ENCODE peak calls at places on chromosomes 2 and 18, in five cellular contexts. M is stomach, Z is transverse colon, H is gastrocnemius medialis, F is ovary. E is an unnamed sample.

GRCh38 chr2:46067501-46068292 is 229.5 kb upstream of the EPAS1 start:
- DNase-seq in F (no peak), M (no peak), H (no peak), Z (no peak), E (no peak)

GRCh38 chr2:98554116-98554861 is 54.0 kb downstream of the COA5 start:
- DNase-seq in H (no peak), Z (no peak), M (no peak), F (no peak), E (no peak)

GRCh38 chr2:105597831-105598293 is 146.8 kb upstream of the NCK2 start:
- DNase-seq in Z (no peak), F (no peak), H (no peak), M (no peak), E (no peak)

GRCh38 chr2:240833724-240834285 is 13.8 kb upstream of the KIF1A start:
- DNase-seq in Z (no peak), M (no peak), F (no peak), H (no peak), E (no peak)

GRCh38 chr2:229164545-229165249 is 106.4 kb downstream of the PID1 start:
- DNase-seq in Z (peak; percentile 27), H (no peak), F (no peak), M (no peak), E (no peak)

GRCh38 chr2:11099122-11100065 is 55.9 kb upstream of the SLC66A3 start:
- DNase-seq in F (no peak), Z (no peak), M (no peak), H (no peak), E (peak; percentile 27)

GRCh38 chr18:5977022-5977421 is 81.7 kb upstream of the TMEM200C start:
- DNase-seq in F (no peak), M (no peak), Z (no peak), H (no peak), E (peak; percentile 72)

GRCh38 chr2:134504586-134505336 is 214.0 kb downstream of the TMEM163 start:
- DNase-seq in M (no peak), F (no peak), H (no peak), Z (no peak), E (no peak)

GRCh38 chr18:48363167-48363566 is 46.0 kb downstream of the ZBTB7C start:
- DNase-seq in F (no peak), M (no peak), Z (no peak), H (no peak), E (peak; percentile 14)

GRCh38 chr2:26178746-26179436 is 6.0 kb downstream of the GAREM2 start:
- DNase-seq in Z (peak; percentile 56), M (peak; percentile 50), H (no peak), F (peak; percentile 61), E (no peak)

GRCh38 chr2:25491966-25492532 is 150.3 kb upstream of the DNMT3A start:
- DNase-seq in M (no peak), Z (no peak), H (no peak), F (no peak), E (no peak)

DNA sequence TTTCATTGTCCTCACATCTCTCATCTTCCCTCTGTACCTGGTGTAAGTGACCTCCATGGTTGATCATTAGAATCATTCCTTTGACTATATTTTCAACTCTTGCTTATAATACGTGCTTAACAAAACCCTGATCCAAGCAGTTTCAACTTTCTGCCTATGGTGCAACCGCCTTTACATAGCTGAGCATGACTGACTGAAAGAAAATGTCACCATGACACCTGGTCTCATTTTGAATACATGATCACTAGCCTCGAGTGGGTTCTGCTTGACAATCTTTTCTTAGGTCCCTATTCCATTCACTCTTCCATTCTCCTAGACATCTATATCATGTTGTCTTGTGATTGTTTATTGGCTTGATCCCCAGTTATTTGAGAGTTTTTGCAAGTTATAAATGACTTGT is 78.9 kb upstream of the STAM2 start:
- DNase-seq in F (no peak), H (no peak), Z (no peak), M (no peak), E (no peak)
- H3K4me1 ChIP-seq in F (no peaks in the 10 kb centered on the region), H (no peaks in the 10 kb centered on the region), Z (no peaks in the 10 kb centered on the region), M (no peaks in the 10 kb centered on the region), E (no peaks in the 10 kb centered on the region)

DNA sequence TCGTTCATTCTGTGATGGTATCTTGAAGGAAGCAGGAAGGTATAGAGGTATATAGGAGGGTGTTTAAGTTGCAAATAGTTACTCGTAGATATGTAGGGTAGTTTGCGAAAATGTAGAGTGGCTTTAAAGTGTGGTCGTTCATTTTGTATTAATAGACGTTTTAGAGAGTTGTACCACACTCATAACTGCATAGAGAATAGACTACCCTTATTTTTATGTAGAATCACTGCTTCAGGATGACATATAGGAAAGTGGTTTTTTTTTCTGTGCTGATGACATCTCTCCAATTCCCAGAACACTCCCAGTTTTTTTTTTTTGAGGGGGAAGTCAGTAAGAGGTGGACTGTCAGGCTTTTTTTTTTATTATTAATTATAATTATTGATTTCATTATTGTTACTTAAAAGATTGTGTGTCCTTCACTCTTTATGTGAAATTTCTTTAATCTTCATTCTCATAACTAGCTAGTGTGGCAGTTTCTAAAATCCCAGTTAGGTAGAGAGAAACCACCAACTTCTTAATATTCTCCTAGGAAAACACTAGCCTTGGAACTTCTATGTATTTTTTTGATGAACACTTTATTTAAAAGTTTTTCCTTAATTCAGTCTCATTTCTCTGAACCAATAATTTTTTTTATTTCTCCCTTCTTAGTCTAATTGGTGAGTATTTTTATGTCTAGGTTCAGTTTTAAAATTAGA is 1.5 kb downstream of the ACTR3 start:
- DNase-seq in Z (no peak), M (no peak), H (no peak), F (no peak), E (no peak)
- H3K4me3 ChIP-seq in Z (peak overlapping the region; percentile 96), M (peak overlapping the region; percentile 87), H (peak overlapping the region; percentile 84), F (peak overlapping the region; percentile 76), E (peak overlapping the region; percentile 95)

GRCh38 chr2:70556608-70557007 is 3.0 kb upstream of the TGFA start:
- DNase-seq in H (no peak), F (no peak), M (no peak), Z (no peak), E (no peak)

GRCh38 chr2:70553334-70553583 is 367 bp downstream of the TGFA start:
- DNase-seq in F (no peak), M (peak; percentile 62), Z (peak; percentile 62), H (no peak), E (no peak)

GRCh38 chr2:70552501-70553333 is 909 bp downstream of the TGFA start:
- DNase-seq in H (no peak), M (peak; percentile 35), Z (peak; percentile 41), F (no peak), E (no peak)

GRCh38 chr2:70553584-70554337 is at the start of gene TGFA:
- DNase-seq in M (peak; percentile 86), F (peak; percentile 47), Z (peak; percentile 89), H (peak; percentile 17), E (no peak)

GRCh38 chr2:70554338-70554892 is 789 bp upstream of the TGFA start:
- DNase-seq in H (no peak), F (no peak), Z (no peak), M (no peak), E (no peak)
- TF ChIP-seq POLR2A in H (no peak), F (no peak), Z (no peak), M (no peak), E (no peak)

GRCh38 chr2:20421988-20422678 is 24.7 kb upstream of the RHOB start:
- DNase-seq in M (peak; percentile 98), H (peak; percentile 92), F (peak; percentile 93), Z (peak; percentile 80), E (peak; percentile 91)
- H3K4me1 ChIP-seq in M (peaks cover 67% of the 10 kb centered on the region), H (peaks cover 26% of the 10 kb centered on the region), F (peaks cover 21% of the 10 kb centered on the region), Z (peaks cover 27% of the 10 kb centered on the region), E (peaks cover 61% of the 10 kb centered on the region)

GRCh38 chr2:200681731-200682130 is 95.9 kb downstream of the AOX1 start:
- DNase-seq in F (no peak), Z (no peak), M (no peak), H (no peak), E (no peak)
- H3K4me3 ChIP-seq in F (no peak overlapping the region), Z (no peak overlapping the region), M (no peak overlapping the region), H (no peak overlapping the region), E (no peak overlapping the region)

GRCh38 chr2:175167792-175168563 is at the start of gene ATF2:
- DNase-seq in M (peak; percentile 97), F (peak; percentile 98), Z (peak; percentile 98), H (peak; percentile 99), E (peak; percentile 100)
- TF ChIP-seq POLR2A in M (no peak), F (peak; percentile 61), Z (peak; percentile 76), H (peak; percentile 59), E (no peak)

DNA sequence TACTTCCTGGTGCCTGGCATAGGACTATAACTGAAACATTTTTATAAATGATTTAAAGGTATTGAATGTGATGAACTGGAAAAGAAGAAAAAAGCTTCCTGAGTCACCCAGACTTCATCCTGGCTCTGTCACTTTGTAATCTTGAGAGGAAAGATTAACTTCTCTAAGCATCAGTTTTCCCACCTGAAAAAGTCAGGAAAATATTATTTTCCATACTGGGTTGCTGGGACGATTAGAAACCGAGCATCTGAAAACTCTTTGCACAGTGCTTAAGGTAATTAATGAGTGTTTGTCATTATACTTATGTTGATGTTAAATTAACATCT is 71.8 kb downstream of the FMNL2 start:
- DNase-seq in H (no peak), F (no peak), Z (no peak), M (no peak), E (no peak)
- H3K4me1 ChIP-seq in H (peaks cover 94% of the 10 kb centered on the region), F (peaks cover 17% of the 10 kb centered on the region), Z (peaks cover 8% of the 10 kb centered on the region), M (peaks cover 50% of the 10 kb centered on the region), E (peaks cover 41% of the 10 kb centered on the region)

DNA sequence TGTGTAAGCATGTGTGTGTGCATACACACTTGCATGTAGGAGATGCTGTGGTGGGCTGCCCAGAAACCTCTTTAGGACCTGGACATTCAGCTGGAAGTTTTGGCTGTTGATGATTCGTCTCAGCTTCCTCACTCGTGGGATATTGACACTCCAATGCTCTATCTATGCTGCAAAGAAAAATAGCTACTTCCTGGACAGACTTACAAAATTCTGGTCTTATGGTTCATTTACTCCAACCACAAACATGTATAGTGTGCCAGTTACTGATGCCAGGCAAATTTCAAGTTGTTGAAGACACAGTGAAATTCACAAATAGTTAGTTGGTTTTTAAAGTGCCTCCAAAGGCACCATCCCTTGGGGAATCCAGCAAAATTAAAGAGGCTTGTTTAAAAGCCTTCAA is 882.6 kb downstream of the CPS1 start:
- DNase-seq in M (no peak), H (no peak), F (no peak), Z (no peak), E (no peak)
- H3K4me3 ChIP-seq in M (no peak overlapping the region), H (no peak overlapping the region), F (no peak overlapping the region), Z (no peak overlapping the region), E (no peak overlapping the region)

E was measured in vagina.